ENCODE peak calls at places on chromosomes 3 and 15, in six cellular contexts. D, R, Y, F, H and O are unnamed samples.

GRCh38 chr15:25178835-25179672 is 224.3 kb downstream of the SNRPN start:
- DNase-seq in D (no peak), R (no peak), Y (peak; percentile 3), F (no peak), H (peak; percentile 20), O (peak; percentile 22)

GRCh38 chr15:45116482-45117326 is 2.6 kb downstream of the DUOXA2 start:
- DNase-seq in D (no peak), R (no peak), Y (no peak), F (no peak), H (no peak), O (no peak)

GRCh38 chr3:177742273-177742672 is 545.0 kb upstream of the TBL1XR1 start:
- DNase-seq in D (no peak), R (no peak), Y (no peak), F (no peak), H (no peak), O (no peak)

GRCh38 chr3:69326821-69327433 is 59.0 kb downstream of the FRMD4B start:
- DNase-seq in D (no peak), R (no peak), Y (no peak), F (no peak), H (no peak), O (no peak)

GRCh38 chr3:37041546-37042195 is 48.4 kb downstream of the MLH1 start:
- DNase-seq in D (no peak), R (no peak), Y (no peak), F (no peak), H (no peak), O (no peak)

GRCh38 chr3:114624047-114624445 is 330.2 kb downstream of the TIGIT start:
- DNase-seq in D (peak; percentile 46), R (no peak), Y (peak; percentile 48), F (no peak), H (peak; percentile 54), O (peak; percentile 66)

GRCh38 chr15:33028495-33028894 is 166.0 kb downstream of the FMN1 start:
- DNase-seq in D (no peak), R (no peak), Y (peak; percentile 33), F (no peak), H (no peak), O (peak; percentile 50)

GRCh38 chr3:111069974-111070751 is 1.5 kb upstream of the NECTIN3 start:
- DNase-seq in D (peak; percentile 13), R (no peak), Y (no peak), F (no peak), H (peak; percentile 65), O (peak; percentile 45)

GRCh38 chr3:194250104-194251002 is 100.8 kb downstream of the CPN2 start:
- DNase-seq in D (peak; percentile 40), R (peak; percentile 28), Y (peak; percentile 88), F (no peak), H (peak; percentile 84), O (peak; percentile 93)

GRCh38 chr15:64856429-64857145 is 14.9 kb downstream of the PLEKHO2 start:
- DNase-seq in D (no peak), R (no peak), Y (peak; percentile 62), F (no peak), H (peak; percentile 73), O (peak; percentile 76)

GRCh38 chr3:139838269-139838957 is 96.6 kb upstream of the CLSTN2 start:
- DNase-seq in D (no peak), R (no peak), Y (no peak), F (no peak), H (no peak), O (no peak)

GRCh38 chr15:31501536-31502157 is 175.0 kb downstream of the KLF13 start:
- DNase-seq in D (peak; percentile 9), R (no peak), Y (no peak), F (no peak), H (no peak), O (no peak)

GRCh38 chr15:82014989-82015388 is 30.8 kb downstream of the MEX3B start:
- DNase-seq in D (no peak), R (no peak), Y (no peak), F (no peak), H (no peak), O (no peak)

GRCh38 chr3:70861855-70862254 is 549.4 kb upstream of the MDFIC2 start:
- DNase-seq in D (no peak), R (no peak), Y (no peak), F (no peak), H (no peak), O (no peak)